ENCODE peak calls at places on chromosomes 16 and 17, in ten cellular contexts. One of them, this sample, is unnamed.

GRCh38 chr16:87027056-87027616 is 290.1 kb downstream of the C16orf95 start:
- DNase-seq in activated gamma-delta T cell: no peak
- DNase-seq in hippocampal formation: no peak
- DNase-seq in HEK293T: no peak
- DNase-seq in T47D: no peak
- DNase-seq in upper lobe of left lung: no peak
- DNase-seq in sciatic nerve: no peak
- DNase-seq in fibroblast of villous mesenchyme: no peak
- DNase-seq in SHP77: no peak
- DNase-seq in AG10803: no peak
- DNase-seq in this sample: no peak

GRCh38 chr16:85262558-85263196 is 150.4 kb upstream of the CIBAR2 start:
- DNase-seq in T47D: no peak
- DNase-seq in HEK293T: no peak
- DNase-seq in upper lobe of left lung: peak; percentile 50
- DNase-seq in SHP77: no peak
- DNase-seq in sciatic nerve: no peak
- DNase-seq in AG10803: no peak
- DNase-seq in activated gamma-delta T cell: no peak
- DNase-seq in fibroblast of villous mesenchyme: no peak
- DNase-seq in hippocampal formation: no peak
- DNase-seq in this sample: no peak

GRCh38 chr16:59126486-59126885 is 392.4 kb upstream of the GOT2 start:
- DNase-seq in AG10803: peak; percentile 16
- DNase-seq in sciatic nerve: no peak
- DNase-seq in upper lobe of left lung: no peak
- DNase-seq in HEK293T: no peak
- DNase-seq in fibroblast of villous mesenchyme: no peak
- DNase-seq in activated gamma-delta T cell: no peak
- DNase-seq in SHP77: no peak
- DNase-seq in T47D: no peak
- DNase-seq in hippocampal formation: no peak
- DNase-seq in this sample: no peak

GRCh38 chr16:48099455-48099854 is 56.3 kb downstream of the ABCC12 start:
- DNase-seq in HEK293T: peak; percentile 31
- DNase-seq in SHP77: no peak
- DNase-seq in hippocampal formation: no peak
- DNase-seq in activated gamma-delta T cell: no peak
- DNase-seq in AG10803: no peak
- DNase-seq in sciatic nerve: no peak
- DNase-seq in fibroblast of villous mesenchyme: peak; percentile 14
- DNase-seq in T47D: peak; percentile 36
- DNase-seq in upper lobe of left lung: no peak
- DNase-seq in this sample: peak; percentile 30

GRCh38 chr16:10086620-10087019 is 95.6 kb downstream of the GRIN2A start:
- DNase-seq in upper lobe of left lung: no peak
- DNase-seq in sciatic nerve: no peak
- DNase-seq in AG10803: no peak
- DNase-seq in fibroblast of villous mesenchyme: no peak
- DNase-seq in activated gamma-delta T cell: no peak
- DNase-seq in SHP77: no peak
- DNase-seq in hippocampal formation: no peak
- DNase-seq in HEK293T: no peak
- DNase-seq in T47D: no peak
- DNase-seq in this sample: no peak

GRCh38 chr16:54654429-54654828 is 276.2 kb upstream of the IRX5 start:
- DNase-seq in fibroblast of villous mesenchyme: no peak
- DNase-seq in activated gamma-delta T cell: no peak
- DNase-seq in upper lobe of left lung: peak; percentile 31
- DNase-seq in T47D: no peak
- DNase-seq in SHP77: no peak
- DNase-seq in sciatic nerve: no peak
- DNase-seq in HEK293T: peak; percentile 49
- DNase-seq in AG10803: no peak
- DNase-seq in hippocampal formation: no peak
- DNase-seq in this sample: no peak

GRCh38 chr17:12672944-12673343 is 7.3 kb downstream of the MYOCD start:
- DNase-seq in fibroblast of villous mesenchyme: no peak
- DNase-seq in sciatic nerve: no peak
- DNase-seq in SHP77: no peak
- DNase-seq in upper lobe of left lung: no peak
- DNase-seq in activated gamma-delta T cell: no peak
- DNase-seq in HEK293T: no peak
- DNase-seq in T47D: peak; percentile 39
- DNase-seq in hippocampal formation: no peak
- DNase-seq in AG10803: no peak
- DNase-seq in this sample: no peak

GRCh38 chr16:87484487-87485331 is 8.1 kb downstream of the ZCCHC14 start:
- DNase-seq in hippocampal formation: no peak
- DNase-seq in HEK293T: no peak
- DNase-seq in AG10803: no peak
- DNase-seq in activated gamma-delta T cell: no peak
- DNase-seq in SHP77: no peak
- DNase-seq in sciatic nerve: no peak
- DNase-seq in fibroblast of villous mesenchyme: no peak
- DNase-seq in T47D: no peak
- DNase-seq in upper lobe of left lung: no peak
- DNase-seq in this sample: no peak

GRCh38 chr17:15777297-15777696 is 45.2 kb downstream of the TBC1D26 start:
- DNase-seq in activated gamma-delta T cell: no peak
- DNase-seq in hippocampal formation: no peak
- DNase-seq in HEK293T: no peak
- DNase-seq in SHP77: no peak
- DNase-seq in upper lobe of left lung: no peak
- DNase-seq in T47D: no peak
- DNase-seq in fibroblast of villous mesenchyme: no peak
- DNase-seq in AG10803: no peak
- DNase-seq in sciatic nerve: no peak
- DNase-seq in this sample: no peak

GRCh38 chr16:9122342-9122741 is 30.9 kb downstream of the HAPSTR1 start:
- DNase-seq in activated gamma-delta T cell: no peak
- DNase-seq in T47D: no peak
- DNase-seq in sciatic nerve: peak; percentile 8
- DNase-seq in AG10803: no peak
- DNase-seq in HEK293T: no peak
- DNase-seq in fibroblast of villous mesenchyme: no peak
- DNase-seq in upper lobe of left lung: no peak
- DNase-seq in hippocampal formation: no peak
- DNase-seq in SHP77: no peak
- DNase-seq in this sample: no peak

GRCh38 chr17:82493517-82493840 is 26.1 kb upstream of the FOXK2 start:
- DNase-seq in AG10803: no peak
- DNase-seq in T47D: no peak
- DNase-seq in HEK293T: no peak
- DNase-seq in upper lobe of left lung: no peak
- DNase-seq in hippocampal formation: no peak
- DNase-seq in activated gamma-delta T cell: no peak
- DNase-seq in sciatic nerve: no peak
- DNase-seq in SHP77: no peak
- DNase-seq in fibroblast of villous mesenchyme: no peak
- DNase-seq in this sample: no peak

GRCh38 chr16:49969356-49970030 is 55.5 kb upstream of the CNEP1R1 start:
- DNase-seq in fibroblast of villous mesenchyme: no peak
- DNase-seq in T47D: no peak
- DNase-seq in HEK293T: peak; percentile 26
- DNase-seq in SHP77: no peak
- DNase-seq in AG10803: no peak
- DNase-seq in hippocampal formation: no peak
- DNase-seq in sciatic nerve: no peak
- DNase-seq in activated gamma-delta T cell: no peak
- DNase-seq in upper lobe of left lung: peak; percentile 73
- DNase-seq in this sample: peak; percentile 42

GRCh38 chr16:75000481-75001081 is 1.8 kb downstream of the ZNRF1 start:
- DNase-seq in upper lobe of left lung: peak; percentile 68
- DNase-seq in sciatic nerve: no peak
- DNase-seq in fibroblast of villous mesenchyme: no peak
- DNase-seq in activated gamma-delta T cell: no peak
- DNase-seq in HEK293T: no peak
- DNase-seq in T47D: peak; percentile 30
- DNase-seq in AG10803: no peak
- DNase-seq in SHP77: peak; percentile 49
- DNase-seq in hippocampal formation: no peak
- DNase-seq in this sample: peak; percentile 35

GRCh38 chr17:17963066-17963465 is 9.1 kb downstream of the TOM1L2 start:
- DNase-seq in hippocampal formation: peak; percentile 52
- DNase-seq in T47D: no peak
- DNase-seq in activated gamma-delta T cell: no peak
- DNase-seq in fibroblast of villous mesenchyme: no peak
- DNase-seq in AG10803: no peak
- DNase-seq in SHP77: no peak
- DNase-seq in upper lobe of left lung: no peak
- DNase-seq in sciatic nerve: no peak
- DNase-seq in HEK293T: no peak
- DNase-seq in this sample: no peak

GRCh38 chr16:77250395-77250794 is 51.2 kb downstream of the SYCE1L start:
- DNase-seq in upper lobe of left lung: no peak
- DNase-seq in HEK293T: no peak
- DNase-seq in hippocampal formation: no peak
- DNase-seq in SHP77: no peak
- DNase-seq in fibroblast of villous mesenchyme: no peak
- DNase-seq in sciatic nerve: no peak
- DNase-seq in activated gamma-delta T cell: no peak
- DNase-seq in T47D: no peak
- DNase-seq in AG10803: peak; percentile 2
- DNase-seq in this sample: no peak

GRCh38 chr16:54430491-54431030 is 144.0 kb upstream of the IRX3 start:
- DNase-seq in activated gamma-delta T cell: no peak
- DNase-seq in fibroblast of villous mesenchyme: peak; percentile 77
- DNase-seq in HEK293T: no peak
- DNase-seq in sciatic nerve: no peak
- DNase-seq in upper lobe of left lung: no peak
- DNase-seq in SHP77: no peak
- DNase-seq in AG10803: peak; percentile 91
- DNase-seq in T47D: peak; percentile 90
- DNase-seq in hippocampal formation: no peak
- DNase-seq in this sample: no peak

GRCh38 chr16:81671738-81672597 is 107.1 kb upstream of the PLCG2 start:
- DNase-seq in T47D: no peak
- DNase-seq in SHP77: no peak
- DNase-seq in hippocampal formation: no peak
- DNase-seq in AG10803: no peak
- DNase-seq in fibroblast of villous mesenchyme: no peak
- DNase-seq in upper lobe of left lung: peak; percentile 59
- DNase-seq in activated gamma-delta T cell: no peak
- DNase-seq in sciatic nerve: no peak
- DNase-seq in HEK293T: no peak
- DNase-seq in this sample: no peak

GRCh38 chr16:28193530-28194423 is 18.0 kb downstream of the XPO6 start:
- DNase-seq in AG10803: peak; percentile 98
- DNase-seq in hippocampal formation: no peak
- DNase-seq in HEK293T: no peak
- DNase-seq in T47D: no peak
- DNase-seq in fibroblast of villous mesenchyme: peak; percentile 96
- DNase-seq in activated gamma-delta T cell: no peak
- DNase-seq in upper lobe of left lung: no peak
- DNase-seq in sciatic nerve: no peak
- DNase-seq in SHP77: no peak
- DNase-seq in this sample: no peak

GRCh38 chr16:49639739-49640388 is 216.0 kb downstream of the ZNF423 start:
- DNase-seq in T47D: no peak
- DNase-seq in sciatic nerve: no peak
- DNase-seq in hippocampal formation: peak; percentile 15
- DNase-seq in activated gamma-delta T cell: no peak
- DNase-seq in upper lobe of left lung: peak; percentile 64
- DNase-seq in HEK293T: peak; percentile 16
- DNase-seq in SHP77: no peak
- DNase-seq in AG10803: no peak
- DNase-seq in fibroblast of villous mesenchyme: peak; percentile 35
- DNase-seq in this sample: peak; percentile 48

GRCh38 chr16:49491736-49492089 is 118.1 kb downstream of the C16orf78 start:
- DNase-seq in SHP77: no peak
- DNase-seq in AG10803: no peak
- DNase-seq in activated gamma-delta T cell: no peak
- DNase-seq in hippocampal formation: no peak
- DNase-seq in sciatic nerve: no peak
- DNase-seq in upper lobe of left lung: peak; percentile 72
- DNase-seq in T47D: peak; percentile 30
- DNase-seq in fibroblast of villous mesenchyme: no peak
- DNase-seq in HEK293T: peak; percentile 21
- DNase-seq in this sample: peak; percentile 69

GRCh38 chr17:37339321-37339720 is 36.5 kb upstream of the C17orf78 start:
- DNase-seq in SHP77: no peak
- DNase-seq in AG10803: no peak
- DNase-seq in activated gamma-delta T cell: no peak
- DNase-seq in hippocampal formation: no peak
- DNase-seq in HEK293T: no peak
- DNase-seq in upper lobe of left lung: no peak
- DNase-seq in T47D: peak; percentile 72
- DNase-seq in fibroblast of villous mesenchyme: peak; percentile 73
- DNase-seq in sciatic nerve: no peak
- DNase-seq in this sample: no peak

GRCh38 chr17:5694507-5694906 is 110.2 kb upstream of the NLRP1 start:
- DNase-seq in sciatic nerve: no peak
- DNase-seq in HEK293T: peak; percentile 51
- DNase-seq in hippocampal formation: no peak
- DNase-seq in AG10803: no peak
- DNase-seq in activated gamma-delta T cell: no peak
- DNase-seq in T47D: no peak
- DNase-seq in upper lobe of left lung: no peak
- DNase-seq in fibroblast of villous mesenchyme: no peak
- DNase-seq in SHP77: no peak
- DNase-seq in this sample: peak; percentile 21

GRCh38 chr16:49399594-49400364 is 26.2 kb downstream of the C16orf78 start:
- DNase-seq in T47D: no peak
- DNase-seq in activated gamma-delta T cell: no peak
- DNase-seq in HEK293T: no peak
- DNase-seq in upper lobe of left lung: no peak
- DNase-seq in sciatic nerve: no peak
- DNase-seq in AG10803: no peak
- DNase-seq in SHP77: no peak
- DNase-seq in hippocampal formation: no peak
- DNase-seq in fibroblast of villous mesenchyme: no peak
- DNase-seq in this sample: no peak

GRCh38 chr16:59699786-59700185 is 965.7 kb upstream of the GOT2 start:
- DNase-seq in fibroblast of villous mesenchyme: no peak
- DNase-seq in sciatic nerve: no peak
- DNase-seq in T47D: no peak
- DNase-seq in AG10803: no peak
- DNase-seq in upper lobe of left lung: no peak
- DNase-seq in hippocampal formation: no peak
- DNase-seq in activated gamma-delta T cell: no peak
- DNase-seq in SHP77: no peak
- DNase-seq in HEK293T: no peak
- DNase-seq in this sample: no peak

GRCh38 chr16:5058476-5058875 is 7.3 kb downstream of the C16orf89 start:
- DNase-seq in T47D: no peak
- DNase-seq in HEK293T: peak; percentile 50
- DNase-seq in activated gamma-delta T cell: no peak
- DNase-seq in fibroblast of villous mesenchyme: no peak
- DNase-seq in AG10803: no peak
- DNase-seq in SHP77: no peak
- DNase-seq in hippocampal formation: no peak
- DNase-seq in sciatic nerve: no peak
- DNase-seq in upper lobe of left lung: no peak
- DNase-seq in this sample: peak; percentile 46

GRCh38 chr16:67417333-67418061 is 1.2 kb upstream of the ZDHHC1 start:
- DNase-seq in sciatic nerve: no peak
- DNase-seq in hippocampal formation: no peak
- DNase-seq in activated gamma-delta T cell: no peak
- DNase-seq in upper lobe of left lung: no peak
- DNase-seq in T47D: no peak
- DNase-seq in HEK293T: no peak
- DNase-seq in AG10803: no peak
- DNase-seq in SHP77: no peak
- DNase-seq in fibroblast of villous mesenchyme: no peak
- DNase-seq in this sample: no peak

GRCh38 chr16:63481060-63481459 is 1444.8 kb upstream of the CDH8 start:
- DNase-seq in hippocampal formation: no peak
- DNase-seq in activated gamma-delta T cell: no peak
- DNase-seq in sciatic nerve: no peak
- DNase-seq in upper lobe of left lung: no peak
- DNase-seq in HEK293T: no peak
- DNase-seq in AG10803: no peak
- DNase-seq in SHP77: no peak
- DNase-seq in T47D: no peak
- DNase-seq in fibroblast of villous mesenchyme: no peak
- DNase-seq in this sample: no peak

GRCh38 chr17:39973496-39973895 is 7.1 kb upstream of the PSMD3 start:
- DNase-seq in sciatic nerve: no peak
- DNase-seq in T47D: no peak
- DNase-seq in SHP77: no peak
- DNase-seq in fibroblast of villous mesenchyme: no peak
- DNase-seq in hippocampal formation: no peak
- DNase-seq in HEK293T: no peak
- DNase-seq in AG10803: peak; percentile 27
- DNase-seq in upper lobe of left lung: no peak
- DNase-seq in activated gamma-delta T cell: no peak
- DNase-seq in this sample: no peak

This sample was measured in BE2C.